ENCODE peak calls at places on chromosomes 2 and 18, in six cellular contexts. I, L, D, K, M and S are unnamed samples. For H3K4me1 and H3K27me3, the result is how much of the 10 kb centered on the place peaks cover.

GRCh38 chr2:6913415-6914157 is 3.6 kb upstream of the RNF144A start:
- DNase-seq in I (no peak), L (no peak), D (no peak), K (no peak), M (no peak), S (no peak)

GRCh38 chr2:221911890-221912289 is 339.8 kb upstream of the EPHA4 start:
- DNase-seq in I (no peak), L (no peak), D (no peak), K (no peak), M (no peak), S (no peak)

GRCh38 chr2:231449503-231450054 is 14.7 kb downstream of the NCL start:
- DNase-seq in I (no peak), L (no peak), D (no peak), K (no peak), M (no peak), S (peak)

GRCh38 chr2:40034198-40034597 is 255.1 kb upstream of the THUMPD2 start:
- DNase-seq in I (no peak), L (no peak), D (peak), K (no peak), M (no peak), S (no peak)

GRCh38 chr18:2147424-2147823 is 423.9 kb downstream of the METTL4 start:
- DNase-seq in I (no peak), L (no peak), D (no peak), K (no peak), M (no peak), S (no peak)

GRCh38 chr2:45567974-45568789 is 42.9 kb downstream of the SRBD1 start:
- DNase-seq in I (no peak), L (no peak), D (peak), K (no peak), M (no peak), S (peak)

GRCh38 chr2:180187611-180188010 is 180.5 kb upstream of the CWC22 start:
- DNase-seq in I (no peak), L (no peak), D (no peak), K (no peak), M (no peak), S (no peak)

GRCh38 chr18:12991839-12992216 is 666 bp downstream of the CEP192 start:
- DNase-seq in I (no peak), L (no peak), D (no peak), K (no peak), M (no peak), S (no peak)

GRCh38 chr2:9842487-9843228 is 616 bp upstream of the TAF1B start:
- DNase-seq in I (no peak), L (no peak), D (no peak), K (no peak), M (no peak), S (no peak)

GRCh38 chr18:292271-292670 is 24.4 kb upstream of the THOC1 start:
- DNase-seq in I (no peak), L (no peak), D (no peak), K (no peak), M (no peak), S (no peak)

GRCh38 chr2:140990416-140990815 is 1140.4 kb downstream of the LRP1B start:
- DNase-seq in I (no peak), L (no peak), D (peak), K (no peak), M (no peak), S (no peak)

GRCh38 chr2:1756456-1756855 is 12.1 kb upstream of the PXDN start:
- DNase-seq in I (no peak), L (peak), D (no peak), K (no peak), M (no peak), S (no peak)

GRCh38 chr2:9658972-9659371 is 28.2 kb upstream of the YWHAQ start:
- DNase-seq in I (no peak), L (peak), D (peak), K (no peak), M (no peak), S (no peak)

GRCh38 chr2:204177977-204178522 is 241.5 kb downstream of the ICOS start:
- DNase-seq in I (no peak), L (peak), D (peak), K (peak), M (peak), S (peak)

GRCh38 chr2:160674076-160674630 is 180.5 kb upstream of the RBMS1 start:
- DNase-seq in I (no peak), L (no peak), D (no peak), K (no peak), M (no peak), S (no peak)

GRCh38 chr2:231334179-231334930 is 61.2 kb upstream of the B3GNT7 start:
- DNase-seq in I (no peak), L (no peak), D (no peak), K (no peak), M (no peak), S (no peak)

GRCh38 chr2:225842939-225843338 is 443.4 kb downstream of the NYAP2 start:
- DNase-seq in I (no peak), L (no peak), D (peak), K (no peak), M (no peak), S (no peak)

GRCh38 chr2:58045580-58046334 is 849 bp upstream of the VRK2 start:
- DNase-seq in I (no peak), L (no peak), D (no peak), K (no peak), M (no peak), S (no peak)

GRCh38 chr2:27804146-27804545 is 32.6 kb downstream of the MRPL33 start:
- DNase-seq in I (no peak), L (no peak), D (peak), K (no peak), M (no peak), S (no peak)

GRCh38 chr2:97961534-97961933 is 34.2 kb downstream of the TMEM131 start:
- DNase-seq in I (no peak), L (no peak), D (no peak), K (no peak), M (no peak), S (no peak)
- H3K4me3 ChIP-seq in I (no peak), L (no peak), D (no peak), K (no peak), M (no peak), S (no peak)

GRCh38 chr2:69693472-69694450 is 48.2 kb upstream of the ANXA4 start:
- DNase-seq in I (no peak), L (no peak), D (no peak), K (peak), M (no peak), S (peak)
- H3K4me1 ChIP-seq in I (under half), L (under half), D (under half), K (half or more), M (under half), S (under half)

DNA sequence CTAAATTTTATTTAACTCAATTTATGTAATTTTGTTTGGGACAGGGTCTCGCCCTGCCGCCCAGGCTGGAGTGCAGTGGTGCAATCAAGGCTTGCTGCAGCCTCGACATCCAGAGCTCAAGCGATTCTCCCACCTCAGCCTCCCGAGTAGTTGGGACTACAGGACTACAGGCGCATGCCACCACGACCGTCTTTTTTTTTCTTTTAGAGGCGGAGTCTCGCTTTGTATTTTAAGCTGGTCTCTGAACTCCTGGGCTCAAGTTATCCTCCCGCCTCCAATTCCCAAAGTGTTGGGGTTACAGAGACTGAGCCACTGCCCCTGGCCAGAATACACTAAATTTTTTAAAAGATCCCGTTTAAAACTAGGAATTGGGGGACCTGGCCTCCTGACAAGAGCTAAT is 18.5 kb downstream of the WNT10A start:
- DNase-seq in I (no peak), L (no peak), D (no peak), K (no peak), M (no peak), S (no peak)
- H3K27me3 ChIP-seq in I (under half), L (under half), D (under half), K (under half), M (under half), S (under half)

GRCh38 chr18:36299010-36299409 is 1.5 kb downstream of the FHOD3 start:
- DNase-seq in I (no peak), L (no peak), D (no peak), K (no peak), M (no peak), S (no peak)
- H3K4me3 ChIP-seq in I (no peak), L (no peak), D (no peak), K (no peak), M (no peak), S (no peak)

DNA sequence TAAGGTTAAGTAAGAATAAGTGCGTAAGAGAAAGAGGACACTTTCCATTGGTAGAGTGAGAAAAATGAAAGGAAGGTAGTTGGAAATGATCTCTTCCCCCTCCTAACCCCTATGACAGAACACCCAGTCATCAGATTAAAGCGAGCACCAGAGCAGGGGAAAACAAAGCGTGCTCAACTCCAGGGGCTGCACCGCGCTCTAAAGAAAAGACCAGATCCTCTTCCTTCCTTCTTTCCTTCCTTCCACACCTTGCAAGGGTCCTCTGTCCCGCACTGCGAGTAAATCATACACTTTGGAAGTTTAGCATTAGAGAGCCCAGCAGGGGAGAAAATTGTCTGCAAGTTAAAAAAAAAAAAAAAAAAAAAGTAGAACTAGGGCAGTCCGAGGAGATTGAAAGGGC is 931 bp upstream of the CDH7 start:
- DNase-seq in I (no peak), L (no peak), D (no peak), K (no peak), M (no peak), S (no peak)
- H3K4me1 ChIP-seq in I (under half), L (under half), D (under half), K (under half), M (under half), S (under half)

GRCh38 chr2:177241771-177242135 is 22.8 kb downstream of the NFE2L2 start:
- DNase-seq in I (peak), L (no peak), D (no peak), K (no peak), M (no peak), S (no peak)

GRCh38 chr2:177242136-177242987 is 22.2 kb downstream of the NFE2L2 start:
- DNase-seq in I (peak), L (no peak), D (peak), K (no peak), M (peak), S (no peak)

GRCh38 chr2:177244244-177244771 is 20.2 kb downstream of the NFE2L2 start:
- DNase-seq in I (no peak), L (no peak), D (no peak), K (no peak), M (no peak), S (no peak)

GRCh38 chr2:177243476-177243875 is 21.1 kb downstream of the NFE2L2 start:
- DNase-seq in I (no peak), L (no peak), D (no peak), K (no peak), M (no peak), S (no peak)

DNA sequence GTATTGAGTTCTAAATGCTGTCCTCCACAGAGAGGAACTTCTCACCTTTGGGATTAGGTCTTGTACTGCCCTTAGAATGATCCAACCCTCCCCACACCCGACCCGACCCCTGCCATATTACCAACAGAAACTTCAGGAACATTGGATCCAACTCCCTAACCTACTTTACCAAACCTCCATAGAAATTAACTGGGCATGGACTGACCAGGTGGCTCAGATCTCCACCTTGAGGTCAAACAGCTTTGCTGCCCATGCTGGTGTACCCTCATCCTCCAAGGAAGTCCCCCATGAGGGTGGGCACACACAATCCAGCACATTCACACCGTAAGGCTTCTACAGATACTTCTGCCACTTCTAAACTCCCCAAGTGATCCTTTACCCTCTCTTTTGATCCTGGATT is 21.5 kb downstream of the NFE2L2 start:
- DNase-seq in I (no peak), L (no peak), D (no peak), K (no peak), M (no peak), S (no peak)
- H3K27me3 ChIP-seq in I (under half), L (under half), D (under half), K (under half), M (under half), S (under half)

GRCh38 chr2:219309278-219309677 is at the start of gene PTPRN:
- DNase-seq in I (peak), L (no peak), D (peak), K (no peak), M (peak), S (no peak)
- H3K4me3 ChIP-seq in I (peak), L (no peak), D (no peak), K (no peak), M (no peak), S (no peak)

GRCh38 chr2:99473496-99474083 is 16.2 kb downstream of the REV1 start:
- DNase-seq in I (no peak), L (no peak), D (no peak), K (no peak), M (no peak), S (no peak)

GRCh38 chr2:99472327-99472960 is 17.4 kb downstream of the REV1 start:
- DNase-seq in I (no peak), L (no peak), D (no peak), K (no peak), M (no peak), S (no peak)

GRCh38 chr2:99470957-99471356 is 18.9 kb downstream of the REV1 start:
- DNase-seq in I (no peak), L (no peak), D (no peak), K (no peak), M (no peak), S (no peak)

GRCh38 chr2:99469394-99469793 is 20.4 kb downstream of the REV1 start:
- DNase-seq in I (no peak), L (no peak), D (no peak), K (no peak), M (no peak), S (no peak)

GRCh38 chr2:99471635-99472326 is 18.0 kb downstream of the REV1 start:
- DNase-seq in I (no peak), L (no peak), D (no peak), K (no peak), M (no peak), S (no peak)
- H3K4me1 ChIP-seq in I (under half), L (under half), D (under half), K (under half), M (half or more), S (under half)

GRCh38 chr2:106540886-106541285 is 53.7 kb downstream of the CD8B2 start:
- DNase-seq in I (no peak), L (no peak), D (no peak), K (no peak), M (no peak), S (no peak)
- H3K27me3 ChIP-seq in I (under half), L (under half), D (under half), K (under half), M (under half), S (under half)

GRCh38 chr2:238787507-238787906 is 60.4 kb upstream of the TWIST2 start:
- DNase-seq in I (no peak), L (no peak), D (no peak), K (no peak), M (no peak), S (no peak)

GRCh38 chr2:238791345-238791744 is 56.5 kb upstream of the TWIST2 start:
- DNase-seq in I (no peak), L (no peak), D (no peak), K (no peak), M (no peak), S (no peak)

GRCh38 chr2:238789317-238789806 is 58.5 kb upstream of the TWIST2 start:
- DNase-seq in I (no peak), L (peak), D (no peak), K (no peak), M (no peak), S (no peak)

GRCh38 chr2:238790877-238791276 is 57.0 kb upstream of the TWIST2 start:
- DNase-seq in I (no peak), L (no peak), D (peak), K (no peak), M (no peak), S (no peak)

DNA sequence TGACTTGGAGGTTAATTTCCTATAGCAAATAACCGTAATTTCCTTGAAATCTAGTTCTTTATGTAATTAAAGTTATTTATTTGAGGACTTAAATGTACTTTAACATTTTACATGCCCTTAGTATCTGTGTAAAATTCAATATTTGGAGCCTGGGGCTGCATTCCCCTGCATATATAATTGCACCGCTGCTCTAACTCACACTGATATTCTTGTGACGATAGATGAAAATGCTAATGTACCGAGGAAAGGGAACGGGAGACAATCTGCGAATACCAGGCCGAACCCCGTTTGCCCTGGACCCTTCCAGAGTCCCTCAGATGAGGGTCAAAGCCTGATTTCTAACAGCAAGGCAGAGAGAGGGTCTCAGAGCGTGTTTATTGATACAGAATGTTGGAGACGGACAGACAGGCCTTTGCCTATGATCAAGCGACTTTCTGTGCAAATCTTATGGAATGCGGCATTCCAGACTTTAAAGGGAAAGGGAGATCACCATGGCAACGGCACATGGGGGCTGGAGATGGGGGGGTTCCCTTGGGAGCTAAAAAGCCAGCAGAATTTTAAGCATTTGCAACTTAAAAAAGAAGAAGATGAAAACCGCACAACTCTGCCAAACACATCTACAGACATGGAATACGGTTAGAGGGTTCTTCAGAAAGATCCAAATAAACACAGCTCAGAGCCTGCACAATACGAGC is 57.6 kb upstream of the TWIST2 start:
- DNase-seq in I (no peak), L (no peak), D (no peak), K (no peak), M (no peak), S (no peak)
- H3K4me3 ChIP-seq in I (no peak), L (no peak), D (no peak), K (no peak), M (no peak), S (no peak)